ENCODE peak calls at places on chromosomes 4 and X, in four cellular contexts. One of them, this sample, is unnamed.

GRCh38 chrX:15158736-15159406 is 111.0 kb downstream of the ASB9 start:
- DNase-seq in tibial nerve: no peak
- DNase-seq in lower leg skin: no peak
- DNase-seq in GM12892: no peak
- DNase-seq in this sample: no peak

GRCh38 chrX:25028726-25029125 is 13.0 kb upstream of the ARX start:
- DNase-seq in tibial nerve: no peak
- DNase-seq in lower leg skin: no peak
- DNase-seq in GM12892: no peak
- DNase-seq in this sample: no peak

GRCh38 chr4:137226900-137227299 is 305.4 kb downstream of the PCDH18 start:
- DNase-seq in tibial nerve: no peak
- DNase-seq in lower leg skin: no peak
- DNase-seq in GM12892: no peak
- DNase-seq in this sample: no peak

GRCh38 chr4:10625130-10625529 is 59.4 kb downstream of the CLNK start:
- DNase-seq in tibial nerve: no peak
- DNase-seq in lower leg skin: no peak
- DNase-seq in GM12892: no peak
- DNase-seq in this sample: no peak

GRCh38 chr4:16240300-16240699 is 14.0 kb upstream of the TAPT1 start:
- DNase-seq in tibial nerve: no peak
- DNase-seq in lower leg skin: no peak
- DNase-seq in GM12892: no peak
- DNase-seq in this sample: no peak

GRCh38 chr4:114600672-114601071 is 2.1 kb downstream of the UGT8 start:
- DNase-seq in tibial nerve: no peak
- DNase-seq in lower leg skin: no peak
- DNase-seq in GM12892: no peak
- DNase-seq in this sample: no peak

GRCh38 chrX:77505227-77505626 is 58.0 kb downstream of the FGF16 start:
- DNase-seq in tibial nerve: no peak
- DNase-seq in lower leg skin: no peak
- DNase-seq in GM12892: no peak
- DNase-seq in this sample: no peak

GRCh38 chrX:9746148-9746880 is 19.3 kb downstream of the GPR143 start:
- DNase-seq in tibial nerve: no peak
- DNase-seq in lower leg skin: no peak
- DNase-seq in GM12892: no peak
- DNase-seq in this sample: no peak

GRCh38 chrX:125378205-125378604 is 58.5 kb downstream of the TEX13C start:
- DNase-seq in tibial nerve: no peak
- DNase-seq in lower leg skin: no peak
- DNase-seq in GM12892: no peak
- DNase-seq in this sample: no peak

GRCh38 chrX:69000857-69001256 is 164.4 kb downstream of the PJA1 start:
- DNase-seq in tibial nerve: no peak
- DNase-seq in lower leg skin: no peak
- DNase-seq in GM12892: no peak
- DNase-seq in this sample: no peak

DNA sequence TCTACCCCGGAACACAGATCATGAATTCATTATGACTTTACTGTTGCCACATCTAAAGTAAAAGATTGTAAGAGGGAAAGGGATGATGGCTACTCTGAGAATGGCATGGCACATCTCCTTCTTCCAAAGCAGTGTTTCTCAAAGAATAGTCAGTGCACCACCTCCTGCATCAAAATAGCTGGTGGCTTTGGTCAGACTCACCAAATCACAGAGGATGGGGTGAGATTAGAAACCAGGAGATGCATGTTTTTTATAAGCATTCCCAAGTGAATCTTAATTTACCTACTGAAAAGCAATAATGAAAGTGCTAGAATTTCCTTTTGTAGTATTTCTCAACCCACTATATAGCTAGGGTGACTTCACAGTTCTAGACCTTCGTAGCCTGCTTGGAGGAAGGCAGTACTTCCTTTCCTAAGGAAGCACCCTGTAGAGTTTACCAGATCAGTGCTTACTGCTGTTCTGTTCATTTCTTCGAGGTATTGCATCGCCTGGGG is 340.8 kb upstream of the KLF3 start:
- DNase-seq in tibial nerve: no peak
- DNase-seq in lower leg skin: no peak
- DNase-seq in GM12892: no peak
- DNase-seq in this sample: no peak
- TF ChIP-seq POLR2A in tibial nerve: no peak
- TF ChIP-seq POLR2A in lower leg skin: no peak
- TF ChIP-seq POLR2A in GM12892: peak
- TF ChIP-seq POLR2A in this sample: peak

DNA sequence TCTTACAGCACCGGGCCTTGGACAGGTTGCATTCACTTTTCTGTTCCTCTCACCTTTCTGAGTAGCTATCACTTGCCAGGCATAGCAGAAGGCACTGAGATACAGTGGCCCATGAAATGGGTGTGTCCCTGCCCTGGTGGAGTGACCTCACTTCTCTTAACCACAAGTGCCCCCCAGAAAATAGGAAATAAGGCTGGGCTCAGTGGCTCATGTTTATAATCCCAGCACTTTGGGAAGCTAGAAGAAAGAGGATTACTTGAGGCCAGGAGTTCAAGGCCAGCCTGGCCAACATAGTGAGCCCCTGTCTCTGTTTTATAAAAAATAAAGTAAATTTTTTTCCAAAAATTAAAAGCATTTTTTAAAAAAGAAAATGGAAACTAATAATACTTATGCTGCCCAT is 101.7 kb upstream of the KIT start:
- DNase-seq in tibial nerve: no peak
- DNase-seq in lower leg skin: no peak
- DNase-seq in GM12892: no peak
- DNase-seq in this sample: no peak
- TF ChIP-seq POLR2A in tibial nerve: no peak
- TF ChIP-seq POLR2A in lower leg skin: no peak
- TF ChIP-seq POLR2A in GM12892: no peak
- TF ChIP-seq POLR2A in this sample: no peak

DNA sequence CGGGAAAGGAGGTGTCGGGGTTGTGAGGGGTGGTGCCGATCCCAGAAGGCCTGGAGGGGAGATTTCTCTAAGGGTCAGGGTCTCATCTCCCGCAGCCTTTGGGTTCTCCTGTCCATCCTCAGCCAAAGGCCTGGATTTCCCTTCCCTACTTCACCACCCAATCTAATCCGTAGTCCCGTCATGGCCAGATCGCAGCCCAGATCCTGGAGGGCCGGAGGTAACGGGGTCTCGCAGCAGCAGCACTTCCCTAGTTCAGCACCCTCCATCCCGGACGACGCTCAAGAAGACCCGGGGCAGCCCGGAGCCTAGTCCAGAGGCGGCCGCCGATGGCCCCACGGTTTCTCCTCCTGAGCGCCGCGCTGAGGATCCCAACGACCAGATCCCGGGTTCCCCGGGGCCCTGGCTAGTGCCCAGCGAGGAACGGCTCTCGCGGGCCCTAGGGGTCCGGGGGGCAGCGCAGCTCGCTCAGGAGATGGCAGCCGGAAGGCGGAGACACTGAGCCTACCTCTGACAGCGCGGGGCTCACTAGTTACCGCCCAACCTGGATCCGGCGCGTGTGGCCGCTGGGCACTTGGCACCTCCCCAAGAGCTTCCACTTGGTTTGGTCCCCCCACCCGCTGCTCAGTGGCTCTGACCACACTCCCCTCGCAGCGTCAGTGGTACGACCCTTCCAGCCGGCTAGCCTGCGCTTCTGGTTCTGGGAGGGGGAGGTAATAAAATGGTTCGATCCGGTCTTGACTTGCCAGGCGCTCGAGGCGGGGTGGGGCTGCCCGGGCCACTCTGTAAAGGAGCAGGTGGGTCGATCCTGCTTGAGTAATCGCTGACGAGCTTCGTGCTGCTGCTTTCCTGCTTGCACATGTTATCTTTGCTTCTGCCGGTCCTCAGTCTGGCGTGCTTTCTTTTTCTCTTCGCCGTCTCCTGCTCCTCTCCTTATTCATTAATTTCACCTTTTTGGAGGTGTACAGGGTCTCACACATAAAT is 3.6 kb downstream of the MAGIX start:
- DNase-seq in tibial nerve: peak
- DNase-seq in lower leg skin: peak
- DNase-seq in GM12892: no peak
- DNase-seq in this sample: no peak
- TF ChIP-seq POLR2A in tibial nerve: peak
- TF ChIP-seq POLR2A in lower leg skin: no peak
- TF ChIP-seq POLR2A in GM12892: no peak
- TF ChIP-seq POLR2A in this sample: no peak

DNA sequence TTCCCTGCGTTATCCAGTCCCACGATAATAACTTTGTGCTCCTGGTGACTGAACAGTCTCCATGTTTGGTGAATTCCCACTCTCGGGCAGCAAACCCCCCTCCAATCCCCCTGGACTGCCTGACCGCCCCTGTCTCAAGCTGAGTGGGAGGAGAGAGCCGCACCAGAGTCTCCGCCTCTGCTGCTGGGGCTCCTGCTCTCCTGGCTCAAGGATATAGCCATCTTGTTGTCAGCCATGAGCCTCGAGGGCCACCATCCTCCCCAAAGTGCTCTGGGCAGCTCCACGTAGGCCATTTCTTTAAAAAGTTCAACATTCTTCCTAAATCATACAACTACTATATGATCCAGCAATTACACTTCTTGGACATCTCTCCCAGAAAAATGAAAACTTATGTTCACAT is 49.3 kb upstream of the PGRMC1 start:
- DNase-seq in tibial nerve: no peak
- DNase-seq in lower leg skin: no peak
- DNase-seq in GM12892: no peak
- DNase-seq in this sample: no peak
- TF ChIP-seq POLR2A in tibial nerve: no peak
- TF ChIP-seq POLR2A in lower leg skin: no peak
- TF ChIP-seq POLR2A in GM12892: no peak
- TF ChIP-seq POLR2A in this sample: no peak

GRCh38 chrX:154486052-154486395 is 391 bp downstream of the UBL4A start:
- DNase-seq in tibial nerve: no peak
- DNase-seq in lower leg skin: no peak
- DNase-seq in GM12892: no peak
- DNase-seq in this sample: no peak
- TF ChIP-seq POLR2A in tibial nerve: no peak
- TF ChIP-seq POLR2A in lower leg skin: no peak
- TF ChIP-seq POLR2A in GM12892: no peak
- TF ChIP-seq POLR2A in this sample: no peak

DNA sequence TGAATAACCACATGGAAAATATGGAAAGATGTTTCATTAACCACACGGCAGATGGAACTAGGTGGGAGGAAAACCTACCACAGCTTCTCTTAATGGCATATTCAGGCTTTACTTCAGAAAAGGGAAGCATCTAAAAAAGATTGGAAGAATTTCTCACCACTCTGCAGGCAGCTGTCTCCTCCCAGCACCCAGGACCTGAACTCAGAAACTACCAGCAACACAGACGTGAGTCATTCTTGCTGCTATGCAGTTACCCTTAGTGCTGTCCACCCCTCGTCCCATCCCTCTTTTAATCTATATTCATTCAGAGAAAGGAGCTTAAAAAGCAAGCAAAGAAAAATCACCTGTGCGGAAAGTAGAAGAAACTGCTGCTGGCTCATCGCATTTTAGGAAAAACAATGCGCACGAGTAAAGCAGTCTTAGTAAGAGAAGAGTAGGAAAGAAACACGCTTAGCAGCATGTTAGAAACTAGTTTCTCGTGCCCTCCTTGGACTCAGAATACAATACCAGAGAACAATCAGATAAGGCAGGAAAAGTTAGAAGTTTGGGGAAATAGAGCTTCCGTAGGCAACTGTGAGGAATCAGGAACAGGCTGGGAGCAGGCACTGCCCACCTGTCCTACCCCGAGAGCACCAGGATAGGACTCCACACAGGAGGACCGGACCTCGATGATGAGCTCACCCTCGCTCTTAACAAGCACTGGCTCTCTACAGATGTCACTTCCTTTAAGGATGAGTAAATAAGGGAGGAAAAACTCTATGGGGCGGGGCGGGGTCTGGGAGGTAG is 48.1 kb upstream of the ENPP6 start:
- DNase-seq in tibial nerve: no peak
- DNase-seq in lower leg skin: no peak
- DNase-seq in GM12892: no peak
- DNase-seq in this sample: peak
- TF ChIP-seq POLR2A in tibial nerve: no peak
- TF ChIP-seq POLR2A in lower leg skin: no peak
- TF ChIP-seq POLR2A in GM12892: peak
- TF ChIP-seq POLR2A in this sample: peak

GRCh38 chr4:168830777-168831512 is 179.1 kb downstream of the CBR4 start:
- DNase-seq in tibial nerve: no peak
- DNase-seq in lower leg skin: no peak
- DNase-seq in GM12892: no peak
- DNase-seq in this sample: peak

GRCh38 chr4:168831585-168831918 is 178.5 kb downstream of the CBR4 start:
- DNase-seq in tibial nerve: no peak
- DNase-seq in lower leg skin: no peak
- DNase-seq in GM12892: no peak
- DNase-seq in this sample: no peak

GRCh38 chr4:168832746-168833575 is 177.1 kb downstream of the CBR4 start:
- DNase-seq in tibial nerve: no peak
- DNase-seq in lower leg skin: no peak
- DNase-seq in GM12892: no peak
- DNase-seq in this sample: no peak

GRCh38 chr4:168835880-168836454 is 174.1 kb downstream of the CBR4 start:
- DNase-seq in tibial nerve: no peak
- DNase-seq in lower leg skin: no peak
- DNase-seq in GM12892: no peak
- DNase-seq in this sample: no peak

GRCh38 chr4:168831919-168832745 is 177.9 kb downstream of the CBR4 start:
- DNase-seq in tibial nerve: peak
- DNase-seq in lower leg skin: peak
- DNase-seq in GM12892: peak
- DNase-seq in this sample: peak
- TF ChIP-seq POLR2A in tibial nerve: peak
- TF ChIP-seq POLR2A in lower leg skin: no peak
- TF ChIP-seq POLR2A in GM12892: no peak
- TF ChIP-seq POLR2A in this sample: peak

GRCh38 chrX:38342853-38343778 is 9.3 kb upstream of the OTC start:
- DNase-seq in tibial nerve: no peak
- DNase-seq in lower leg skin: no peak
- DNase-seq in GM12892: no peak
- DNase-seq in this sample: no peak
- TF ChIP-seq POLR2A in tibial nerve: no peak
- TF ChIP-seq POLR2A in lower leg skin: no peak
- TF ChIP-seq POLR2A in GM12892: no peak
- TF ChIP-seq POLR2A in this sample: no peak

GRCh38 chr4:121693450-121693849 is 3.3 kb downstream of the ANXA5 start:
- DNase-seq in tibial nerve: no peak
- DNase-seq in lower leg skin: no peak
- DNase-seq in GM12892: no peak
- DNase-seq in this sample: no peak

GRCh38 chr4:121698119-121698732 is 1.4 kb upstream of the ANXA5 start:
- DNase-seq in tibial nerve: no peak
- DNase-seq in lower leg skin: peak
- DNase-seq in GM12892: no peak
- DNase-seq in this sample: no peak

GRCh38 chr4:121696140-121696640 is 590 bp downstream of the ANXA5 start:
- DNase-seq in tibial nerve: peak
- DNase-seq in lower leg skin: peak
- DNase-seq in GM12892: no peak
- DNase-seq in this sample: no peak

GRCh38 chr4:121697626-121698025 is 846 bp upstream of the ANXA5 start:
- DNase-seq in tibial nerve: no peak
- DNase-seq in lower leg skin: no peak
- DNase-seq in GM12892: no peak
- DNase-seq in this sample: no peak

GRCh38 chr4:121696641-121697461 is at the start of gene ANXA5:
- DNase-seq in tibial nerve: peak
- DNase-seq in lower leg skin: peak
- DNase-seq in GM12892: peak
- DNase-seq in this sample: peak
- TF ChIP-seq POLR2A in tibial nerve: peak
- TF ChIP-seq POLR2A in lower leg skin: no peak
- TF ChIP-seq POLR2A in GM12892: peak
- TF ChIP-seq POLR2A in this sample: peak

GRCh38 chr4:124184767-124185166 is 527.8 kb downstream of the ANKRD50 start:
- DNase-seq in tibial nerve: no peak
- DNase-seq in lower leg skin: no peak
- DNase-seq in GM12892: no peak
- DNase-seq in this sample: no peak
- TF ChIP-seq POLR2A in tibial nerve: no peak
- TF ChIP-seq POLR2A in lower leg skin: no peak
- TF ChIP-seq POLR2A in GM12892: no peak
- TF ChIP-seq POLR2A in this sample: no peak

This sample was measured in H54.